ENCODE peak calls at places on chromosomes 4 and X, in nine cellular contexts. Y is suprapubic skin, A is sigmoid colon, M is H1, P is GM12891, S is K562, Z is upper lobe of left lung, F is Panc1, B is HL-60. W is an unnamed sample.

GRCh38 chrX:123976671-123977316 is 15.3 kb downstream of the STAG2 start:
- DNase-seq in A (no peak), Y (no peak), P (no peak), B (no peak), M (no peak), F (no peak), S (peak; percentile 53), Z (no peak), W (no peak)

GRCh38 chrX:16022580-16023170 is 100.7 kb upstream of the GRPR start:
- DNase-seq in M (no peak), F (no peak), Z (no peak), Y (no peak), B (no peak), P (no peak), A (no peak), S (no peak), W (no peak)

GRCh38 chr4:143375326-143376073 is 38.8 kb downstream of the GAB1 start:
- DNase-seq in M (no peak), A (no peak), F (peak; percentile 24), P (no peak), Y (no peak), S (peak; percentile 57), Z (peak; percentile 46), B (no peak), W (no peak)

GRCh38 chr4:101791189-101791572 is 651 bp downstream of the BANK1 start:
- DNase-seq in Z (peak; percentile 58), A (no peak), P (no peak), B (no peak), M (no peak), S (no peak), Y (no peak), F (peak; percentile 8), W (no peak)

GRCh38 chrX:37961118-37961517 is 45.2 kb upstream of the SYTL5 start:
- DNase-seq in F (no peak), Z (no peak), Y (no peak), A (no peak), B (no peak), P (no peak), M (no peak), S (no peak), W (no peak)

GRCh38 chr4:54384563-54384962 is 155.5 kb downstream of the PDGFRA start:
- DNase-seq in Z (no peak), B (no peak), A (no peak), Y (no peak), F (no peak), P (no peak), S (peak; percentile 36), M (no peak), W (no peak)

GRCh38 chr4:38819569-38819968 is 15.0 kb upstream of the TLR1 start:
- DNase-seq in F (no peak), P (no peak), M (no peak), S (no peak), Z (no peak), B (no peak), Y (no peak), A (no peak), W (no peak)

GRCh38 chr4:134906404-134907023 is 704.9 kb upstream of the PABPC4L start:
- DNase-seq in S (no peak), M (no peak), A (no peak), P (no peak), B (no peak), Z (no peak), F (peak; percentile 2), Y (no peak), W (no peak)

GRCh38 chrX:131572372-131573014 is 28.6 kb downstream of the OR13H1 start:
- DNase-seq in B (no peak), S (no peak), F (no peak), A (no peak), Z (no peak), P (no peak), M (no peak), Y (no peak), W (no peak)

DNA sequence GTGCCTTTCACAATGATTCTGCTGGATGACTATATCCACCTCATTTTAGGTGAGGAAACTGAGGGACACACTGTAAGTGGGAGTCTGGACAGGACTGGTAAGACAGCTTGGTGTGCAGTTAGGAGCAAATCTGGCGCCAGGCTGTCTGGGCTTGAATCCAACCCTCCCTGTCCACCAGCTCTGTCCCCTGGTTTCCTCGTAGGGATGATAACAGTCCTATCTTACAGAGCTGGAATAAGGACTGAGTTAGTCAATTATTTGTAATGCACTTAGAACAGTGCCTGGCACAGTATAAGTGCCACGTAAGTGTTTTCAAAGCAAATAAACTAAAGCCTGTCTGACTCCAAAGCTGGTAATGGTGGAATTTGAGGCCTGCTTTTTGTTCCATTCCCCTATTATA is 101.9 kb downstream of the UCHL1 start:
- DNase-seq in P (no peak), B (no peak), Y (no peak), S (no peak), F (no peak), M (no peak), Z (peak; percentile 61), A (no peak), W (no peak)
- TF ChIP-seq POLR2AphosphoS5 in P (no peak), B (no peak), Y (no peak), S (no peak), F (no peak), M (no peak), Z (peak; percentile 28), A (no peak), W (no peak)

GRCh38 chr4:119709418-119709817 is 80.8 kb upstream of the PDE5A start:
- DNase-seq in Y (no peak), S (no peak), Z (no peak), A (no peak), P (no peak), M (no peak), B (no peak), F (no peak), W (no peak)

GRCh38 chr4:119706804-119707203 is 78.2 kb upstream of the PDE5A start:
- DNase-seq in S (no peak), B (no peak), Y (no peak), F (no peak), P (no peak), M (no peak), A (no peak), Z (no peak), W (no peak)

DNA sequence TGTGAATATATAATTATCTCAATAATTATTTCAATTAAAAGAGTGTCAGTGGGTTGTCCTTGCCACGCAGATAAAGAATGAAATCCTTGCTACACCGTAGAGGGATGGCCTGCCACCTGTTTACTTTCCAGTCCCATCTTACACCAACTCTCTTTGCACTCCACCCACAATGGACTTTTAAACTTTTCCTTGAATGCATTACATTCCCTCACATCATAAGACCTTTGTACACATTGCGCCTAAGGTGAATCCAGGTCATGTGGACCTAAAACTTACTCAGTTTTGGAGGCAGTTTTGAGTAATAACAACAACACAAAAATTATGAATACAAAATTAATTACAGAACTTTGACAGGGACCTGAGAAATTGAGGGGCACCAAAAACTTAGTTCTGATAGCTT is 78.7 kb upstream of the PDE5A start:
- DNase-seq in Z (no peak), S (no peak), F (no peak), M (no peak), A (no peak), B (no peak), Y (no peak), P (no peak), W (no peak)
- TF ChIP-seq POLR2AphosphoS5 in Z (no peak), S (no peak), F (no peak), M (no peak), A (no peak), B (no peak), Y (no peak), P (no peak), W (no peak)

DNA sequence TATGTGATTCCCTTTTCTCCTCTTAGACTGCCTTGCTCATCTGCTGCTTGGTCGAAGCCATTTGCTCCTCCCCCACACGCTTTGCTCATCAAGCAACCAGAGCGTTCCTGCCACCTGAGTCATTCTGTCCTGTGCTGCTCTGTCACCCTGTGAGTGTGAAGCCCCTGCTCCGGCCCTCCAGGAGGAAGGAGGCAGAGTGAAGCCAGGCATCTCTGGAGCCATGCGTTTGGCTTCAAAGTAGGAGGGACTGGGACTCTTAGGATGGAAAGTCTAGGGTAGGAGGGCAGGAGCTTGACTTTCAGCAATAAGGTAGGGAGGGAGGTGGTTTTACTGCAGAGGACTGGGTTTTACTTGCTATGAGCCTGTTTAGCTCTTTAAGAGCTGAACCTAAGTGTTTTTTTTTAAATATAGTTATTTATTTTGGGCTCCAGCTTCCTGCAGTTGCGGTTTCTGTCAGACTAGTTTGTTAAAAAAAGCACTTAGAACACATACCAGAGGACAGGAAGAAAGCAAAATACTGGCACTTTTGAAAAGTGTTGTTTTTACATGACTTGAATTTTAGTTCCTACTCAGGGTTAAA is 63.6 kb downstream of the SPINK2 start:
- DNase-seq in Z (peak; percentile 87), M (peak; percentile 55), S (peak; percentile 12), F (peak; percentile 69), P (peak; percentile 61), A (peak; percentile 83), Y (no peak), B (peak; percentile 48), W (peak; percentile 52)
- TF ChIP-seq POLR2AphosphoS5 in Z (no peak), M (no peak), S (no peak), F (no peak), P (no peak), A (no peak), Y (no peak), B (no peak), W (peak; percentile 52)

GRCh38 chr4:112083587-112084347 is 61.5 kb upstream of the FAM241A start:
- DNase-seq in Y (no peak), M (no peak), Z (no peak), F (peak; percentile 20), S (no peak), B (no peak), P (no peak), A (no peak), W (no peak)

GRCh38 chr4:112086036-112086434 is 59.2 kb upstream of the FAM241A start:
- DNase-seq in Y (no peak), S (peak; percentile 40), A (no peak), Z (no peak), P (no peak), B (no peak), F (no peak), M (no peak), W (no peak)

GRCh38 chr4:112082954-112083586 is 62.2 kb upstream of the FAM241A start:
- DNase-seq in Z (no peak), S (no peak), M (no peak), Y (no peak), F (peak; percentile 92), B (no peak), A (no peak), P (no peak), W (no peak)

DNA sequence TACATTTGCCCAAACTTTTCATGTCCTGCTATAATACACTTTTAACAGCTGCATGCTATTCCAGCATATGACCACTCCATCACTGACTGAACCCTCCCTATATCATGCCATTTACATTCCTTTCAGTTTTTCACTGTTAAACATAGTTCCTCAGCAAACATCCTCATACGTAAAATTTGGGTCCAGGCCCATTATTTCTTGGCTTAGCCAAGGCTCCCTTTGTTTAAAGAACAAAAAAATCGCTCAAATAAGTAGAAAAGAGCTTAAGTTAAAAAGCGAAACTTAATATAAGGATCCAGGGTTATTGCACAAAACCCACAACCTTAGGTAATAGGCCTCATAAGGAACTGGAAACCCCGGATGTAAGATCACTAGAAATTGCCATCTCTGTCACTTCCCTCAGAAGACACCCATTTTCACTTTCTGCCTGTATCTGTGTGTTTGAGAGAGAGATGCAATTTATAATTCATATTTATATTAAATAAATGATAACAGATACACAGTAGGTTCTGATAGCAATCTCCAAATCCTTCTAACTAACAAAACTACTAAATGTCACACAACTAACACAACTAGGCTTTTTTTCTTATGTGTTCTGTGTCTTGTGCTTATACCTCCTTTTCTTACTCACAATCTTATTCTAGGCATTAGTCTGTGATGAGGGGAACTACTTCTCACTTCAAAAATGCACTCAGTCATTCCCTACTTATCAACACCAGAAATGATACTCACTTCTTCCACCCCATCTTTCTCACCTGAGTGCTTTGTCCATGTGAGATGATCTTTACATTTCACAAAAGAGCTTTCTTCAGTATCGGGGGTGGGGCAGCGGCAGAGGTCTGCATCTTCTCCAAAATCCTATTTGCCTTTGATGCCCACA is 59.9 kb upstream of the FAM241A start:
- DNase-seq in Y (no peak), Z (no peak), B (peak; percentile 71), S (no peak), M (no peak), F (no peak), P (no peak), A (no peak), W (no peak)
- TF ChIP-seq POLR2AphosphoS5 in Y (no peak), Z (no peak), B (no peak), S (no peak), M (no peak), F (no peak), P (no peak), A (no peak), W (no peak)